ENCODE peak calls at places on chromosomes 2 and 18, in nine cellular contexts. Z, X, P, S, M, B, R, N and O are unnamed samples.

GRCh38 chr18:48621815-48622555 is 83.2 kb downstream of the CTIF start:
- DNase-seq in Z (no peak), X (no peak), P (no peak), S (no peak), M (peak), B (no peak), R (no peak), N (no peak), O (no peak)

GRCh38 chr18:26617151-26617554 is 68.8 kb upstream of the KCTD1 start:
- DNase-seq in Z (no peak), X (no peak), P (no peak), S (no peak), M (no peak), B (peak), R (no peak), N (no peak), O (no peak)

GRCh38 chr2:118089015-118089800 is 937 bp downstream of the INSIG2 start:
- DNase-seq in Z (peak), X (no peak), P (no peak), S (peak), M (peak), B (peak), R (no peak), N (peak), O (no peak)

GRCh38 chr18:25950321-25950720 is 140.1 kb downstream of the SS18 start:
- DNase-seq in Z (no peak), X (no peak), P (no peak), S (no peak), M (no peak), B (no peak), R (no peak), N (no peak), O (no peak)

GRCh38 chr2:127012868-127013267 is 94.1 kb downstream of the BIN1 start:
- DNase-seq in Z (no peak), X (no peak), P (no peak), S (no peak), M (no peak), B (no peak), R (no peak), N (no peak), O (no peak)

GRCh38 chr2:181839811-181840210 is 51.7 kb upstream of the ITPRID2 start:
- DNase-seq in Z (no peak), X (no peak), P (no peak), S (no peak), M (no peak), B (no peak), R (no peak), N (no peak), O (no peak)

GRCh38 chr18:5630057-5630765 is 86.4 kb upstream of the EPB41L3 start:
- DNase-seq in Z (peak), X (no peak), P (no peak), S (peak), M (no peak), B (no peak), R (no peak), N (peak), O (peak)

GRCh38 chr2:73830871-73831401 is 2.2 kb downstream of the STAMBP start:
- DNase-seq in Z (no peak), X (no peak), P (no peak), S (no peak), M (no peak), B (peak), R (no peak), N (peak), O (no peak)

GRCh38 chr2:74890711-74891110 is 56.8 kb downstream of the HK2 start:
- DNase-seq in Z (no peak), X (no peak), P (no peak), S (no peak), M (no peak), B (no peak), R (no peak), N (no peak), O (no peak)